ENCODE peak calls at places on chromosomes 4 and X, in five cellular contexts. L is thyroid gland, F is A172, T is AG04449, K is stomach. R is an unnamed sample.

GRCh38 chr4:121765368-121765705 is 373 bp upstream of the SMIM43 start:
- DNase-seq in K (no peak), T (no peak), F (no peak), L (no peak), R (no peak)

GRCh38 chrX:110462957-110463356 is 104.3 kb downstream of the RTL9 start:
- DNase-seq in L (no peak), F (no peak), T (no peak), K (no peak), R (peak)

GRCh38 chr4:120918788-120919187 is 3.7 kb downstream of the PRDM5 start:
- DNase-seq in K (no peak), L (peak), F (no peak), T (no peak), R (no peak)

GRCh38 chrX:31516492-31516891 is 444.7 kb upstream of the FTHL17 start:
- DNase-seq in L (no peak), T (no peak), K (no peak), F (no peak), R (no peak)

GRCh38 chrX:151015684-151016083 is 32.5 kb downstream of the HMGB3 start:
- DNase-seq in T (no peak), K (no peak), F (no peak), L (no peak), R (no peak)

GRCh38 chr4:103008875-103009729 is 10.4 kb downstream of the SLC9B1 start:
- DNase-seq in K (no peak), F (peak), T (no peak), L (no peak), R (peak)

GRCh38 chr4:184287697-184288255 is 70.1 kb upstream of the ENPP6 start:
- DNase-seq in L (peak), T (no peak), K (peak), F (peak), R (no peak)

GRCh38 chr4:95165926-95166524 is 382.7 kb downstream of the UNC5C start:
- DNase-seq in T (peak), F (peak), K (no peak), L (peak), R (peak)

GRCh38 chr4:81215936-81216335 is 914 bp upstream of the PRKG2 start:
- DNase-seq in L (no peak), K (no peak), F (no peak), T (no peak), R (no peak)

GRCh38 chr4:83170952-83171399 is 56.4 kb upstream of the PLAC8 start:
- DNase-seq in L (no peak), T (no peak), K (no peak), F (peak), R (peak)

GRCh38 chr4:60897415-60897814 is 302.7 kb upstream of the ADGRL3 start:
- DNase-seq in T (no peak), L (no peak), F (no peak), K (no peak), R (no peak)

GRCh38 chr4:67035986-67036385 is 509.3 kb downstream of the CENPC start:
- DNase-seq in T (no peak), L (no peak), F (no peak), K (no peak), R (no peak)

GRCh38 chr4:33063238-33063637 is 2343.1 kb downstream of the PCDH7 start:
- DNase-seq in F (peak), L (no peak), K (no peak), T (no peak), R (no peak)

GRCh38 chr4:139015948-139016451 is 419 bp downstream of the NOCT start:
- DNase-seq in T (no peak), K (peak), L (peak), F (no peak), R (no peak)

GRCh38 chr4:7392438-7393374 is 42.0 kb downstream of the PSAPL1 start:
- DNase-seq in T (no peak), L (no peak), K (peak), F (no peak), R (peak)

GRCh38 chr4:67651536-67651935 is 49.4 kb downstream of the UBA6 start:
- DNase-seq in K (no peak), T (no peak), F (no peak), L (no peak), R (no peak)

GRCh38 chrX:135477576-135477975 is 42.9 kb upstream of the INTS6L start:
- DNase-seq in L (peak), F (peak), T (peak), K (peak), R (peak)

GRCh38 chrX:84168095-84168494 is 19.9 kb downstream of the RPS6KA6 start:
- DNase-seq in K (no peak), F (no peak), T (no peak), L (no peak), R (no peak)

GRCh38 chr4:118180776-118181175 is 146.5 kb downstream of the NDST3 start:
- DNase-seq in F (peak), L (no peak), K (no peak), T (no peak), R (no peak)

GRCh38 chrX:55546956-55547355 is 57.3 kb upstream of the USP51 start:
- DNase-seq in T (no peak), L (no peak), F (no peak), K (no peak), R (no peak)

GRCh38 chr4:179097741-179098140 is 1655.5 kb upstream of the AGA start:
- DNase-seq in T (no peak), L (no peak), K (no peak), F (peak), R (no peak)

GRCh38 chr4:79446145-79446544 is 38.1 kb upstream of the GK2 start:
- DNase-seq in L (no peak), K (no peak), T (no peak), F (no peak), R (no peak)

GRCh38 chr4:76074468-76074867 is at the start of gene ART3:
- DNase-seq in F (no peak), L (no peak), K (no peak), T (no peak), R (no peak)

GRCh38 chrX:8627796-8628195 is 104.1 kb downstream of the ANOS1 start:
- DNase-seq in L (no peak), T (no peak), K (no peak), F (no peak), R (no peak)

GRCh38 chr4:8090312-8090711 is 68.3 kb downstream of the ABLIM2 start:
- DNase-seq in L (no peak), F (peak), T (no peak), K (no peak), R (no peak)